ENCODE peak calls at places on chromosomes 4 and X, in eight cellular contexts. One of them, this sample, is unnamed.

GRCh38 chr4:26196567-26196966 is 124.2 kb upstream of the RBPJ start:
- DNase-seq in transverse colon: no peak
- DNase-seq in uterus: no peak
- DNase-seq in HCT116: no peak
- DNase-seq in testis: no peak
- DNase-seq in Peyer's patch: no peak
- DNase-seq in A549: no peak
- DNase-seq in endothelial cell of umbilical vein: no peak
- DNase-seq in this sample: no peak

GRCh38 chr4:109147135-109147534 is 155.3 kb downstream of the COL25A1 start:
- DNase-seq in transverse colon: no peak
- DNase-seq in uterus: no peak
- DNase-seq in HCT116: no peak
- DNase-seq in testis: no peak
- DNase-seq in Peyer's patch: no peak
- DNase-seq in A549: no peak
- DNase-seq in endothelial cell of umbilical vein: no peak
- DNase-seq in this sample: no peak

GRCh38 chr4:116015062-116015461 is 901.6 kb upstream of the NDST4 start:
- DNase-seq in transverse colon: no peak
- DNase-seq in uterus: no peak
- DNase-seq in HCT116: no peak
- DNase-seq in testis: no peak
- DNase-seq in Peyer's patch: no peak
- DNase-seq in A549: peak
- DNase-seq in endothelial cell of umbilical vein: no peak
- DNase-seq in this sample: no peak

GRCh38 chr4:1862961-1863296 is 7.0 kb upstream of the LETM1 start:
- DNase-seq in transverse colon: no peak
- DNase-seq in uterus: no peak
- DNase-seq in HCT116: no peak
- DNase-seq in testis: no peak
- DNase-seq in Peyer's patch: no peak
- DNase-seq in A549: no peak
- DNase-seq in endothelial cell of umbilical vein: no peak
- DNase-seq in this sample: no peak

GRCh38 chr4:8304827-8305695 is 35.5 kb downstream of the HTRA3 start:
- DNase-seq in transverse colon: no peak
- DNase-seq in uterus: peak
- DNase-seq in HCT116: no peak
- DNase-seq in testis: no peak
- DNase-seq in Peyer's patch: peak
- DNase-seq in A549: no peak
- DNase-seq in endothelial cell of umbilical vein: no peak
- DNase-seq in this sample: no peak

GRCh38 chrX:135931644-135932487 is 38.4 kb downstream of the SAGE1 start:
- DNase-seq in transverse colon: peak
- DNase-seq in uterus: peak
- DNase-seq in HCT116: peak
- DNase-seq in testis: peak
- DNase-seq in Peyer's patch: peak
- DNase-seq in A549: peak
- DNase-seq in endothelial cell of umbilical vein: peak
- DNase-seq in this sample: peak

GRCh38 chr4:5471206-5471605 is 237.2 kb downstream of the EVC2 start:
- DNase-seq in transverse colon: no peak
- DNase-seq in uterus: no peak
- DNase-seq in HCT116: no peak
- DNase-seq in testis: no peak
- DNase-seq in Peyer's patch: no peak
- DNase-seq in A549: no peak
- DNase-seq in endothelial cell of umbilical vein: no peak
- DNase-seq in this sample: no peak

GRCh38 chr4:8599657-8600056 is 7.1 kb downstream of the CPZ start:
- DNase-seq in transverse colon: no peak
- DNase-seq in uterus: no peak
- DNase-seq in HCT116: peak
- DNase-seq in testis: no peak
- DNase-seq in Peyer's patch: no peak
- DNase-seq in A549: peak
- DNase-seq in endothelial cell of umbilical vein: no peak
- DNase-seq in this sample: no peak

GRCh38 chrX:150429577-150429976 is 66.5 kb downstream of the MAMLD1 start:
- DNase-seq in transverse colon: no peak
- DNase-seq in uterus: no peak
- DNase-seq in HCT116: no peak
- DNase-seq in testis: no peak
- DNase-seq in Peyer's patch: no peak
- DNase-seq in A549: peak
- DNase-seq in endothelial cell of umbilical vein: no peak
- DNase-seq in this sample: no peak

GRCh38 chrX:109848451-109849050 is 115.5 kb upstream of the ACSL4 start:
- DNase-seq in transverse colon: no peak
- DNase-seq in uterus: no peak
- DNase-seq in HCT116: no peak
- DNase-seq in testis: no peak
- DNase-seq in Peyer's patch: no peak
- DNase-seq in A549: no peak
- DNase-seq in endothelial cell of umbilical vein: peak
- DNase-seq in this sample: peak

GRCh38 chr4:101411926-101412325 is 64.6 kb upstream of the PPP3CA start:
- DNase-seq in transverse colon: no peak
- DNase-seq in uterus: no peak
- DNase-seq in HCT116: no peak
- DNase-seq in testis: no peak
- DNase-seq in Peyer's patch: no peak
- DNase-seq in A549: peak
- DNase-seq in endothelial cell of umbilical vein: no peak
- DNase-seq in this sample: no peak

GRCh38 chr4:1026115-1026514 is 14.7 kb downstream of the FGFRL1 start:
- DNase-seq in transverse colon: peak
- DNase-seq in uterus: no peak
- DNase-seq in HCT116: no peak
- DNase-seq in testis: no peak
- DNase-seq in Peyer's patch: peak
- DNase-seq in A549: no peak
- DNase-seq in endothelial cell of umbilical vein: no peak
- DNase-seq in this sample: peak

GRCh38 chrX:104659037-104659744 is 93.2 kb downstream of the IL1RAPL2 start:
- DNase-seq in transverse colon: no peak
- DNase-seq in uterus: no peak
- DNase-seq in HCT116: no peak
- DNase-seq in testis: peak
- DNase-seq in Peyer's patch: no peak
- DNase-seq in A549: no peak
- DNase-seq in endothelial cell of umbilical vein: no peak
- DNase-seq in this sample: no peak

DNA sequence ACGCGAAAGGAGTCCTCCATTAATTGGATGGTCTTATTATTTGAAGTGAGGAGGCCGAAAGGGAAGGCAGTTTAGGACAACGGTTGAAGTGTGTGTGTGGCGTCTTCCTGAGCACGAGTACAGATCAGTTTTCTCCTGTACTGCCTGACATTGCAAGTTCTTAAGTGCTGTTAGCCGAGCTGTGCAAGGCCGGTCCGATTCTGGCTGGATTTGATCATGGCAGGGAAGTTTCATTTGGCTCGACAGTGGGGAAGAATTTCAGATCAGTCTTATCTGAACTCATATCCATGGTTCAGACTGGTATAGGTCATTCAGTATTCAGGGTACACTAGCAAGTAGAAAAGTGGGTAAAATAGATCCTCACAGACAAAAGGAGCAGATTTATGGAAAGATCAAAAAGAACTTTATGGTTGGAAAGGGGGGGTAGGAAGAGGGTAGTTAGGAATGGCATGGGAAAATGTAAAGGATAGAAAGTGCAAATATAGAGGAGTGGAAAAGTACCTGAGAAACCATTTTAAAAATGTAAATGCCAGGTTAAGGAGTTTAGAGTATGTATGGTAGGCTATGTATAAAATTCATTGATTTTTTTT is 689 bp downstream of the THAP9 start:
- DNase-seq in transverse colon: no peak
- DNase-seq in uterus: no peak
- DNase-seq in HCT116: no peak
- DNase-seq in testis: no peak
- DNase-seq in Peyer's patch: no peak
- DNase-seq in A549: no peak
- DNase-seq in endothelial cell of umbilical vein: no peak
- DNase-seq in this sample: no peak
- TF ChIP-seq POLR2A in transverse colon: no peak
- TF ChIP-seq POLR2A in uterus: no peak
- TF ChIP-seq POLR2A in HCT116: peak
- TF ChIP-seq POLR2A in testis: no peak
- TF ChIP-seq POLR2A in Peyer's patch: peak
- TF ChIP-seq POLR2A in A549: no peak
- TF ChIP-seq POLR2A in endothelial cell of umbilical vein: no peak
- TF ChIP-seq POLR2A in this sample: peak

GRCh38 chr4:158758703-158759102 is 10.1 kb upstream of the FNIP2 start:
- DNase-seq in transverse colon: no peak
- DNase-seq in uterus: no peak
- DNase-seq in HCT116: no peak
- DNase-seq in testis: no peak
- DNase-seq in Peyer's patch: no peak
- DNase-seq in A549: no peak
- DNase-seq in endothelial cell of umbilical vein: no peak
- DNase-seq in this sample: no peak
- TF ChIP-seq POLR2A in transverse colon: no peak
- TF ChIP-seq POLR2A in uterus: no peak
- TF ChIP-seq POLR2A in HCT116: no peak
- TF ChIP-seq POLR2A in testis: no peak
- TF ChIP-seq POLR2A in Peyer's patch: no peak
- TF ChIP-seq POLR2A in A549: no peak
- TF ChIP-seq POLR2A in endothelial cell of umbilical vein: no peak
- TF ChIP-seq POLR2A in this sample: no peak

DNA sequence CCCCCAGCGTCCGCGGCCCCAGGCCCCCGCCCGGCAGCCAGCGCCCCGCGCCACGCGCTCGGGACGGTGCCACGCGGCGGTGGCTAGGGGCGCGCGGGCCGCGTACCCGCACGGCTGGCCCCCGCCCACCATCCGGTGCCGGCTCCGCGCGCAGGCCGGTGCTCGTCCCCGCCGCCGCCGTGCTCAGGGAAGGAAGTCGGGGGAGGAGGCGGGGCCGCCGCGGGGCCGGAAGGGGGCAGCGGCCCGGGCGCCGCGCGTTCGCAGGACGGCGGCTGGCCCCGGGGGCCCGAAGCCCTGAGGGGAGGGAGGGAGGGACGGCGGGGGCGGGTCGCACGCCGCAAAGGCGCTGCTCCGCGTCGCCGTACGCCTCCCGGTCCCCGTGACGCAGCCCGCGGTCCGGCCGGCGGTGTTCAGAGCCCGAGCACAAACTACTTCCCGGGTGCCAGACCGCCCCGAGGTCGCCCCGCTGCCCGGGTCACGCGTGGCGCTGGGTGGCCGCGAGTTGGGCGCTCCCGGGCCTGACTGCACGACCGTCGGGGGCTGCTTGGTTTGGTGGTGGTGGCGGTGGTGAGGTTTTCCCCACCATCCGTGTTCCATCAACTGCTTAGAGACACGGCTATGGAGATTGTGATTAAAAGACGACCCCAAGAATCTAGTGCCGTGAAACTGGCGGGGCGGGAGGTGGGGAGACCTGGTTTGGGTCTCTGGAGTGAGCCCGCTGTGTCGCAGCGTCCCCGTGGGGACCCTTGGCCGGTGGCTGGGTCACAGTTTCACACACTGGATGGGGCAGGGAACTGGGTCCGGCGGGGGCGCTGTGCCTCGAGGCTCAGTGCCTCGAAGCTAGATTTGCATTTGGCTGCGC is at the start of gene DCTD:
- DNase-seq in transverse colon: peak
- DNase-seq in uterus: peak
- DNase-seq in HCT116: no peak
- DNase-seq in testis: peak
- DNase-seq in Peyer's patch: peak
- DNase-seq in A549: peak
- DNase-seq in endothelial cell of umbilical vein: peak
- DNase-seq in this sample: peak
- TF ChIP-seq POLR2A in transverse colon: peak
- TF ChIP-seq POLR2A in uterus: peak
- TF ChIP-seq POLR2A in HCT116: peak
- TF ChIP-seq POLR2A in testis: no peak
- TF ChIP-seq POLR2A in Peyer's patch: peak
- TF ChIP-seq POLR2A in A549: peak
- TF ChIP-seq POLR2A in endothelial cell of umbilical vein: peak
- TF ChIP-seq POLR2A in this sample: peak

GRCh38 chrX:1398431-1399340 is 6.8 kb upstream of the SLC25A6 start:
- DNase-seq in transverse colon: no peak
- DNase-seq in uterus: no peak
- DNase-seq in HCT116: no peak
- DNase-seq in testis: no peak
- DNase-seq in Peyer's patch: peak
- DNase-seq in A549: no peak
- DNase-seq in endothelial cell of umbilical vein: no peak
- DNase-seq in this sample: no peak
- TF ChIP-seq POLR2A in transverse colon: no peak
- TF ChIP-seq POLR2A in uterus: no peak
- TF ChIP-seq POLR2A in HCT116: no peak
- TF ChIP-seq POLR2A in testis: no peak
- TF ChIP-seq POLR2A in Peyer's patch: no peak
- TF ChIP-seq POLR2A in A549: no peak
- TF ChIP-seq POLR2A in endothelial cell of umbilical vein: no peak
- TF ChIP-seq POLR2A in this sample: no peak

GRCh38 chr4:56408978-56409377 is 21.7 kb upstream of the AASDH start:
- DNase-seq in transverse colon: no peak
- DNase-seq in uterus: no peak
- DNase-seq in HCT116: no peak
- DNase-seq in testis: no peak
- DNase-seq in Peyer's patch: no peak
- DNase-seq in A549: no peak
- DNase-seq in endothelial cell of umbilical vein: no peak
- DNase-seq in this sample: no peak

GRCh38 chr4:56406151-56406550 is 18.9 kb upstream of the AASDH start:
- DNase-seq in transverse colon: no peak
- DNase-seq in uterus: no peak
- DNase-seq in HCT116: no peak
- DNase-seq in testis: no peak
- DNase-seq in Peyer's patch: no peak
- DNase-seq in A549: no peak
- DNase-seq in endothelial cell of umbilical vein: no peak
- DNase-seq in this sample: no peak

GRCh38 chr4:56405016-56405415 is 17.7 kb upstream of the AASDH start:
- DNase-seq in transverse colon: no peak
- DNase-seq in uterus: no peak
- DNase-seq in HCT116: no peak
- DNase-seq in testis: no peak
- DNase-seq in Peyer's patch: no peak
- DNase-seq in A549: no peak
- DNase-seq in endothelial cell of umbilical vein: peak
- DNase-seq in this sample: no peak

GRCh38 chr4:56414135-56414675 is 21.2 kb downstream of the PPAT start:
- DNase-seq in transverse colon: no peak
- DNase-seq in uterus: no peak
- DNase-seq in HCT116: no peak
- DNase-seq in testis: no peak
- DNase-seq in Peyer's patch: no peak
- DNase-seq in A549: no peak
- DNase-seq in endothelial cell of umbilical vein: no peak
- DNase-seq in this sample: no peak

DNA sequence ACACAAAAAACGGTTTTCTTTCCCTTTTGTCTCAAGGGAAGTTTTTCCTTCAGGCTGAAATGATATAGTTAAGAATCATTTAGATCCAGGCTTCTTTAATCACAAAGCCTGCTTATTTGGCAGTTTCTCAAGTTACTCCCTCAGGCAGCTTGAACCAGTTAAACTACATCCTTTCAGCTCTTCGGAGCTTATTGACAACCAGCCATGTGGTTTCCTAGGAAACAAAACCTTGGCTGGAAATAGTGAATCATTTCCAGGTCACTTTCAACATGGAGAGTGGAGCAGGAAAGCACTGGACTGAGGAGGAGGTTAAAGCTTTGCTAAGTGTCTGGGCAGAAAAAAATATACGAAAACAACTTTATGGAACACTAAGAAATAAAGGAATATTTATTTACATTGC is 23.0 kb upstream of the AASDH start:
- DNase-seq in transverse colon: peak
- DNase-seq in uterus: peak
- DNase-seq in HCT116: peak
- DNase-seq in testis: peak
- DNase-seq in Peyer's patch: no peak
- DNase-seq in A549: peak
- DNase-seq in endothelial cell of umbilical vein: peak
- DNase-seq in this sample: peak
- TF ChIP-seq POLR2A in transverse colon: no peak
- TF ChIP-seq POLR2A in uterus: no peak
- TF ChIP-seq POLR2A in HCT116: no peak
- TF ChIP-seq POLR2A in testis: no peak
- TF ChIP-seq POLR2A in Peyer's patch: no peak
- TF ChIP-seq POLR2A in A549: no peak
- TF ChIP-seq POLR2A in endothelial cell of umbilical vein: no peak
- TF ChIP-seq POLR2A in this sample: peak